ENCODE peak calls at places on chromosomes 1 and 21, in seven cellular contexts. B is Ammon's horn; S is smooth muscle cell of the brain vasculature; Q is ELF-1; X is pancreas; K is stimulated activated naive CD4-positive, alpha-beta T cell treated with Interleukin-2 at 50 U/mL for 16 hours; D is iPS-NIHi11. F is an unnamed sample.

GRCh38 chr21:29077651-29078090 is 4.2 kb upstream of the CCT8 start:
- DNase-seq in K (peak), B (no peak), X (no peak), Q (no peak), D (no peak), S (no peak), F (no peak)

GRCh38 chr1:162943627-162944026 is 82.7 kb upstream of the CCDC190 start:
- DNase-seq in K (no peak), X (no peak), S (peak), B (no peak), D (peak), Q (no peak), F (no peak)

GRCh38 chr1:232388363-232388762 is 241.6 kb downstream of the SIPA1L2 start:
- DNase-seq in X (no peak), D (no peak), Q (no peak), S (no peak), K (no peak), B (no peak), F (no peak)

GRCh38 chr1:62588000-62588399 is 9.3 kb upstream of the ANGPTL3 start:
- DNase-seq in Q (no peak), X (no peak), S (no peak), B (no peak), D (no peak), K (no peak), F (no peak)

GRCh38 chr1:97907886-97908285 is 12.9 kb downstream of the DPYD start:
- DNase-seq in X (no peak), S (no peak), K (no peak), B (no peak), Q (no peak), D (no peak), F (no peak)

GRCh38 chr1:170307426-170307825 is 161.7 kb downstream of the NTMT2 start:
- DNase-seq in X (no peak), D (no peak), K (no peak), S (no peak), B (no peak), Q (peak), F (no peak)

GRCh38 chr21:29181799-29182470 is 51.5 kb downstream of the MAP3K7CL start:
- DNase-seq in S (no peak), B (no peak), K (no peak), X (no peak), Q (no peak), D (no peak), F (no peak)

GRCh38 chr21:20729376-20729775 is 268.8 kb upstream of the NCAM2 start:
- DNase-seq in X (no peak), B (no peak), Q (no peak), K (no peak), D (no peak), S (no peak), F (no peak)

GRCh38 chr1:214354440-214355148 is 73.6 kb downstream of the SMYD2 start:
- DNase-seq in D (no peak), Q (no peak), K (no peak), X (no peak), B (no peak), S (no peak), F (no peak)

GRCh38 chr1:184875218-184875617 is 99.1 kb downstream of the NIBAN1 start:
- DNase-seq in B (no peak), Q (no peak), X (no peak), D (no peak), K (no peak), S (no peak), F (no peak)

GRCh38 chr1:156742801-156743200 is 1.9 kb upstream of the MRPL24 start:
- DNase-seq in S (no peak), B (no peak), K (no peak), X (no peak), D (no peak), Q (no peak), F (no peak)

GRCh38 chr1:40808909-40809308 is 25.3 kb downstream of the KCNQ4 start:
- DNase-seq in D (no peak), B (no peak), Q (no peak), X (no peak), S (no peak), K (no peak), F (no peak)

F was measured in SK-N-MC.